ENCODE peak calls at places on chromosomes 3 and 15, in four cellular contexts. N is H9, A is mesendoderm, J is IMR-90. P is an unnamed sample.

GRCh38 chr3:51397389-51397788 is 6.3 kb downstream of the RBM15B start:
- DNase-seq in N (no peak), A (no peak), J (no peak), P (no peak)

GRCh38 chr15:82944840-82945239 is 7.7 kb downstream of the HOMER2 start:
- DNase-seq in A (no peak), N (no peak), J (no peak), P (no peak)

GRCh38 chr3:13069495-13069894 is 3.7 kb downstream of the IQSEC1 start:
- DNase-seq in N (no peak), A (peak), J (no peak), P (no peak)

GRCh38 chr15:78934063-78935023 is 10.5 kb downstream of the CTSH start:
- DNase-seq in J (no peak), A (no peak), N (no peak), P (no peak)

GRCh38 chr3:4735243-4735642 is 242.1 kb downstream of the ITPR1 start:
- DNase-seq in J (no peak), N (no peak), A (no peak), P (no peak)

GRCh38 chr15:77839431-77839830 is 206.7 kb upstream of the LINGO1 start:
- DNase-seq in N (peak), J (no peak), A (no peak), P (no peak)

GRCh38 chr15:78315686-78316085 is 16.3 kb upstream of the SKIC8 start:
- DNase-seq in J (no peak), N (peak), A (peak), P (no peak)

GRCh38 chr3:111534701-111535100 is 7.3 kb upstream of the CD96 start:
- DNase-seq in A (no peak), N (no peak), J (peak), P (no peak)

GRCh38 chr3:196969001-196969659 is 497 bp upstream of the PIGZ start:
- DNase-seq in J (no peak), A (no peak), N (no peak), P (peak)

GRCh38 chr3:63352008-63352279 is 73.8 kb downstream of the SYNPR start:
- DNase-seq in N (no peak), J (no peak), A (no peak), P (no peak)

GRCh38 chr3:187456268-187456667 is 88.1 kb downstream of the RTP4 start:
- DNase-seq in J (no peak), A (no peak), N (no peak), P (no peak)

GRCh38 chr3:144058713-144059112 is 87.1 kb downstream of the DIPK2A start:
- DNase-seq in A (no peak), J (no peak), N (no peak), P (no peak)

GRCh38 chr3:197406266-197406665 is 107.9 kb upstream of the DLG1 start:
- DNase-seq in A (no peak), N (no peak), J (no peak), P (no peak)

GRCh38 chr15:56739474-56739873 is 6.2 kb upstream of the ZNF280D start:
- DNase-seq in N (no peak), J (no peak), A (no peak), P (no peak)

GRCh38 chr3:109806929-109807328 is 469.6 kb upstream of the DPPA4 start:
- DNase-seq in N (no peak), J (peak), A (peak), P (peak)

GRCh38 chr3:24830230-24831152 is 335.8 kb upstream of the THRB start:
- DNase-seq in N (no peak), J (no peak), A (no peak), P (no peak)

GRCh38 chr3:106617276-106617675 is 748.5 kb upstream of the CBLB start:
- DNase-seq in A (no peak), J (peak), N (no peak), P (no peak)

GRCh38 chr3:17741621-17742091 is 775 bp downstream of the TBC1D5 start:
- DNase-seq in J (no peak), A (peak), N (no peak), P (peak)

GRCh38 chr15:76203346-76203745 is 107.9 kb downstream of the ETFA start:
- DNase-seq in A (no peak), N (no peak), J (no peak), P (no peak)
- H3K4ac ChIP-seq in A (no peak), N (no peak), J (no peak), P (no peak)

DNA sequence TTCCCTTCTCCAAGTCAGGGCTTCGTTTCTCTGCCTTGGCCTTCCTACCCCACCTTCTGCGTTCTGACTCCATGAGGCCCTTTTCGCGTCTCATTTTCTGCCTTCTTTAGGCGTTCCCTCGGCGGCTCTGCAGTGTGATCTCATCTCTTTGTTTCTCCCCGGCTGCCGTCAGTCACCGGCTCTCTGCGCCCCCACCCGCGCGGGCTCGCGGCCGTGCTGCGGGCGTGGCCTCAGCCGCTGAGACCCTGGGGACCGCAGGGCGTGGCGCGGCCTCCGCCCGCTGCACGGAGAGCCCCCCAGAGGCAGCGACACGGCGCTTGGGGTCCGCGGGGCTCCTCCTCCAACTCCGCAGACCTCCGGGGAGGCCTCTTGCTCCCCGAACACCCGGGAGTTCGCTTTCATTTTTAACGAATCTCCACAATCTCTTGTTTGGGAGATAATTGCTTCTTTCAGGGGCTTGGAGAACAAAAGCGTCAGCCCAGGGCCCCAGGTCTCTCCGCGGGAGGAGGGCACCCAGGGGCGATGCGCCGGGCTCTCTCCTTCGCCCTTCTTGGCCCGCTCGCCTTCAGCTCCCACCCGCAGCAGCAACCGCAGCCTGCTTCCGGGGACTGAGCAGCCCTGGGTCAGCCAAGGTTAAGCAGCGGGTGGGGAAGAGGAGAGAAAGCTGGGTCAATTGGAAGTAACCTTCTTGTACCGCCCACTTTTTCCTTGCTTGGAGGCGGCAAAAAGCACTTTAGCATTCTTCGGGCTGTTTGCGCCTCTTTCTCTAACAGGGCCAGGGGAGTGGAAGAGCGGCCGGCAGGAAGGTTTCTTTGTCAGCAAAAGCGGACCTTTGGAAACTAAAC is 35.2 kb downstream of the GAP43 start:
- DNase-seq in J (peak), N (peak), A (peak), P (peak)
- H2BK5ac ChIP-seq in J (peak), N (no peak), A (peak), P (peak)

GRCh38 chr15:75153565-75154248 is 48.0 kb upstream of the C15orf39 start:
- DNase-seq in J (no peak), A (no peak), N (no peak), P (no peak)
- H3K18ac ChIP-seq in J (no peak), A (no peak), N (no peak), P (no peak)

DNA sequence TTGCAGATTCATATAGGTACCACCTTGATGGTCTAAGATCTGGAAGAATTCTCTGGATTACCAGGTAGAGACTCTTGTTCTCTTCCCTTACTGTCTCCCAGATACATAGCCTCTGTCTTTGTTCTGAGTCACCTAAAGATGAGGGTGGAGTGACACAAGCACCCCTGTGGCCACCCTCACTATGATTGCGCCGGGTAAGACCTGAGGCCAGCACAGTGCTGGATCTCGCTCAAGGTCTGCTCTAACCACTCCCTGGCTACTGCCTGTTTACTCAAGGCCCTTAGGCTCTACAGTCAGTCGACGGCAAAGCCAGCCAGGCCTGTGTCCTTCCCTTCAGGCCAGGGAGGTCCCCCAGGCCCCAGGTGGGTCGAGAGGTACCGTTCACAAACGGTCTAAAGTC is 88.3 kb downstream of the ARHGEF26 start:
- DNase-seq in A (no peak), N (no peak), J (no peak), P (no peak)
- H3K4ac ChIP-seq in A (no peak), N (no peak), J (no peak), P (no peak)